ENCODE peak calls at places on chromosomes 1 and 21, in four cellular contexts. One of them, this sample, is unnamed.

GRCh38 chr1:153771241-153771640 is 4.0 kb upstream of the SLC27A3 start:
- DNase-seq in pancreas: no peak
- DNase-seq in IMR-90: no peak
- DNase-seq in tibial nerve: no peak
- DNase-seq in this sample: no peak

GRCh38 chr1:40595623-40596022 is 64.2 kb downstream of the ZNF684 start:
- DNase-seq in pancreas: no peak
- DNase-seq in IMR-90: no peak
- DNase-seq in tibial nerve: no peak
- DNase-seq in this sample: no peak

GRCh38 chr1:225498539-225499135 is 70.8 kb upstream of the LBR start:
- DNase-seq in pancreas: no peak
- DNase-seq in IMR-90: peak; percentile 68
- DNase-seq in tibial nerve: no peak
- DNase-seq in this sample: no peak

GRCh38 chr1:83761084-83761760 is 237.7 kb downstream of the TTLL7 start:
- DNase-seq in pancreas: no peak
- DNase-seq in IMR-90: no peak
- DNase-seq in tibial nerve: no peak
- DNase-seq in this sample: no peak

GRCh38 chr1:220001095-220001501 is 45.2 kb downstream of the EPRS1 start:
- DNase-seq in pancreas: no peak
- DNase-seq in IMR-90: peak; percentile 31
- DNase-seq in tibial nerve: no peak
- DNase-seq in this sample: no peak

GRCh38 chr1:214330715-214331114 is 49.8 kb downstream of the SMYD2 start:
- DNase-seq in pancreas: no peak
- DNase-seq in IMR-90: no peak
- DNase-seq in tibial nerve: no peak
- DNase-seq in this sample: no peak

GRCh38 chr1:1972976-1973715 is 30.4 kb downstream of the CFAP74 start:
- DNase-seq in pancreas: no peak
- DNase-seq in IMR-90: no peak
- DNase-seq in tibial nerve: no peak
- DNase-seq in this sample: no peak

GRCh38 chr1:77900687-77901293 is 12.4 kb downstream of the NEXN start:
- DNase-seq in pancreas: peak; percentile 20
- DNase-seq in IMR-90: peak; percentile 63
- DNase-seq in tibial nerve: peak; percentile 30
- DNase-seq in this sample: peak; percentile 13

GRCh38 chr21:44845418-44846200 is 27.7 kb upstream of the SUMO3 start:
- DNase-seq in pancreas: no peak
- DNase-seq in IMR-90: peak; percentile 24
- DNase-seq in tibial nerve: peak; percentile 30
- DNase-seq in this sample: peak; percentile 83

GRCh38 chr1:103106426-103107321 is 1.6 kb downstream of the COL11A1 start:
- DNase-seq in pancreas: peak; percentile 23
- DNase-seq in IMR-90: peak; percentile 30
- DNase-seq in tibial nerve: peak; percentile 75
- DNase-seq in this sample: peak; percentile 58

GRCh38 chr1:23149110-23149509 is 19.5 kb downstream of the LUZP1 start:
- DNase-seq in pancreas: no peak
- DNase-seq in IMR-90: no peak
- DNase-seq in tibial nerve: no peak
- DNase-seq in this sample: no peak

GRCh38 chr1:84245566-84245965 is 55.9 kb upstream of the SAMD13 start:
- DNase-seq in pancreas: no peak
- DNase-seq in IMR-90: no peak
- DNase-seq in tibial nerve: no peak
- DNase-seq in this sample: no peak

GRCh38 chr1:163230827-163231226 is 28.1 kb upstream of the RGS5 start:
- DNase-seq in pancreas: no peak
- DNase-seq in IMR-90: no peak
- DNase-seq in tibial nerve: no peak
- DNase-seq in this sample: no peak

GRCh38 chr1:211148371-211148770 is 14.4 kb upstream of the KCNH1 start:
- DNase-seq in pancreas: no peak
- DNase-seq in IMR-90: no peak
- DNase-seq in tibial nerve: no peak
- DNase-seq in this sample: no peak

GRCh38 chr1:225652726-225653462 is at the start of gene ENAH:
- DNase-seq in pancreas: peak; percentile 81
- DNase-seq in IMR-90: peak; percentile 76
- DNase-seq in tibial nerve: peak; percentile 66
- DNase-seq in this sample: peak; percentile 88

GRCh38 chr1:234919061-234919755 is 209.4 kb downstream of the TOMM20 start:
- DNase-seq in pancreas: no peak
- DNase-seq in IMR-90: no peak
- DNase-seq in tibial nerve: peak; percentile 40
- DNase-seq in this sample: no peak

GRCh38 chr1:234018816-234019215 is 114.3 kb downstream of the SLC35F3 start:
- DNase-seq in pancreas: no peak
- DNase-seq in IMR-90: no peak
- DNase-seq in tibial nerve: no peak
- DNase-seq in this sample: no peak

GRCh38 chr1:20187103-20187812 is 940 bp upstream of the PLA2G2C start:
- DNase-seq in pancreas: peak; percentile 9
- DNase-seq in IMR-90: no peak
- DNase-seq in tibial nerve: no peak
- DNase-seq in this sample: no peak

GRCh38 chr1:5834477-5835178 is 157.6 kb downstream of the NPHP4 start:
- DNase-seq in pancreas: no peak
- DNase-seq in IMR-90: no peak
- DNase-seq in tibial nerve: no peak
- DNase-seq in this sample: no peak

GRCh38 chr1:157142765-157143423 is 4.7 kb upstream of the ETV3 start:
- DNase-seq in pancreas: no peak
- DNase-seq in IMR-90: no peak
- DNase-seq in tibial nerve: no peak
- DNase-seq in this sample: no peak

GRCh38 chr1:51514733-51515132 is 4.3 kb downstream of the EPS15 start:
- DNase-seq in pancreas: no peak
- DNase-seq in IMR-90: no peak
- DNase-seq in tibial nerve: no peak
- DNase-seq in this sample: no peak

GRCh38 chr1:168396508-168396907 is 115.8 kb downstream of the TBX19 start:
- DNase-seq in pancreas: no peak
- DNase-seq in IMR-90: no peak
- DNase-seq in tibial nerve: no peak
- DNase-seq in this sample: no peak

GRCh38 chr1:46948629-46949282 is 7.5 kb upstream of the CYP4A11 start:
- DNase-seq in pancreas: no peak
- DNase-seq in IMR-90: no peak
- DNase-seq in tibial nerve: no peak
- DNase-seq in this sample: no peak

GRCh38 chr1:43368646-43369020 is 822 bp upstream of the ELOVL1 start:
- DNase-seq in pancreas: no peak
- DNase-seq in IMR-90: no peak
- DNase-seq in tibial nerve: no peak
- DNase-seq in this sample: no peak

DNA sequence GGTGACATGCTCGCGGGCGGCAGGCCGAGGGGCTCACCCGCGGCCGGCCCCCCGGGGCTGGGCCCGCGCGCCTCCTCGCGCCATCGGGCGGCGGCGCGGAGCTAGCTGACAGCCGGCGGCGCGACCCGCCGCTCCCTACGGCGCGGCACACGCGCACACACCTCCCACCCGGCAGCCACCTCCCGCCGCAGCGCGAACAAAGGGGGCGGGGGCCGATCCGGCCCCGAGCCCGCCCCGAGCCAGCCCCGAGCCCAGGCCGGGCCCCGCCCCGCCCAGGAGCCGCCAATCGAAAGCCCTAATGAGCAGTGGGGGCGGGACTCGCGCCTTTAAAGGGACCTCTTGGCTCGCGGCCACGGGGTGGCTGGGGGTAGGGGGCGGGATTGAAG is at the start of gene KIF21B:
- DNase-seq in pancreas: peak; percentile 80
- DNase-seq in IMR-90: no peak
- DNase-seq in tibial nerve: peak; percentile 70
- DNase-seq in this sample: peak; percentile 86
- H3K4me1 ChIP-seq in pancreas: peaks cover 4% of the 10 kb centered on the region
- H3K4me1 ChIP-seq in IMR-90: peaks cover 5% of the 10 kb centered on the region
- H3K4me1 ChIP-seq in tibial nerve: peaks cover 48% of the 10 kb centered on the region
- H3K4me1 ChIP-seq in this sample: no peaks in the 10 kb centered on the region

GRCh38 chr1:17235135-17235880 is 13.6 kb upstream of the PADI3 start:
- DNase-seq in pancreas: no peak
- DNase-seq in IMR-90: no peak
- DNase-seq in tibial nerve: no peak
- DNase-seq in this sample: no peak

GRCh38 chr1:17234405-17234804 is 14.5 kb upstream of the PADI3 start:
- DNase-seq in pancreas: no peak
- DNase-seq in IMR-90: no peak
- DNase-seq in tibial nerve: no peak
- DNase-seq in this sample: no peak

GRCh38 chr1:17232759-17233661 is 15.9 kb upstream of the PADI3 start:
- DNase-seq in pancreas: no peak
- DNase-seq in IMR-90: peak; percentile 91
- DNase-seq in tibial nerve: no peak
- DNase-seq in this sample: no peak

GRCh38 chr1:17230671-17231310 is 18.1 kb upstream of the PADI3 start:
- DNase-seq in pancreas: no peak
- DNase-seq in IMR-90: no peak
- DNase-seq in tibial nerve: no peak
- DNase-seq in this sample: no peak

DNA sequence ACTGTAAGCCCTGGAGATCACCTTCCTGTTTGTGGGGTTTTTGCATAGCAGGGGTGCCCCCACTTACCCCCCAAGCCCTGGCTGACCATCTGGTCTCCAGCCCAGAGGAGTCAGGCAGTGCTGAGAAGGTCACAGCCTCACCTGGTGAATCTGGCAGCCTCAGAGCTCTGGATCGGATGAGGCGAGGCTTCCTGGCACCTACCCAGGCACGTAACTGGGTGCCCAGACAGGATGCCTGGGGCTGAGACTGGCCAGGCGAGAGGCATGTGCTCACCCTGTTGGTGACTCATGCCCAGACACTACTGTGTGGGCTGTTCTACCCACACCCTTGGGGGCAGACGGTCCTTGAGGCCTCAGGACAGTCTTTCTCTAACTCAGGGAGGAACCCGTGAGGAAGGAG is 15.2 kb upstream of the PADI3 start:
- DNase-seq in pancreas: peak; percentile 56
- DNase-seq in IMR-90: peak; percentile 94
- DNase-seq in tibial nerve: peak; percentile 7
- DNase-seq in this sample: peak; percentile 11
- TF ChIP-seq CTCF in pancreas: no peak
- TF ChIP-seq CTCF in IMR-90: no peak
- TF ChIP-seq CTCF in tibial nerve: no peak
- TF ChIP-seq CTCF in this sample: no peak

GRCh38 chr1:203968728-203969127 is 104.2 kb upstream of the SOX13 start:
- DNase-seq in pancreas: no peak
- DNase-seq in IMR-90: no peak
- DNase-seq in tibial nerve: no peak
- DNase-seq in this sample: no peak

GRCh38 chr1:203969846-203970245 is 103.1 kb upstream of the SOX13 start:
- DNase-seq in pancreas: no peak
- DNase-seq in IMR-90: no peak
- DNase-seq in tibial nerve: no peak
- DNase-seq in this sample: no peak
- H3K9me3 ChIP-seq in pancreas: no peaks in the 10 kb centered on the region
- H3K9me3 ChIP-seq in IMR-90: peaks cover 11% of the 10 kb centered on the region
- H3K9me3 ChIP-seq in tibial nerve: no peaks in the 10 kb centered on the region
- H3K9me3 ChIP-seq in this sample: peaks cover 13% of the 10 kb centered on the region

DNA sequence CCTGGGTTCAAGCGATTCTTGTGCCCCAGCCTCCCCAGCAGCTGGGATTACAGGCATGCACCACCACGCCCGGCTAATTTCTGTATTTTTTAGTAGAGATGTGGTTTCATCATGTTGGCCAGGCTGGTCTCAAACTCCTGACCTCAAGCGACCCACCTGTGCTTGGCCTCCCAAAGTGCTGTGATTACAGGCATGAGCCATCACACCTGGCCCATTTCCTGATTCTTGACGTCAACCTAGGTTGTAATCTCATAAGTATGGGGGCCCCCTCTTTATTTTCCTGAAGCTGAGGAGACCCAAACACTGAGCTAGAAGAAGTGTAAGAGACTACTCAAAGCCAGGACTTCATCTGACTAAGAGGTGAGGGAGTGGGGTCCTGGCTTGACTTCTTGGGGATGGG is 21.8 kb downstream of the SLC9A1 start:
- DNase-seq in pancreas: no peak
- DNase-seq in IMR-90: no peak
- DNase-seq in tibial nerve: no peak
- DNase-seq in this sample: no peak
- H3K4me1 ChIP-seq in pancreas: peaks cover 6% of the 10 kb centered on the region
- H3K4me1 ChIP-seq in IMR-90: peaks cover 3% of the 10 kb centered on the region
- H3K4me1 ChIP-seq in tibial nerve: peaks cover 25% of the 10 kb centered on the region
- H3K4me1 ChIP-seq in this sample: peaks cover 12% of the 10 kb centered on the region